ENCODE peak calls at places on chromosomes 6 and 20, in six cellular contexts. H is MM.1S; V is GM23338; W is AG10803; G is CD8-positive, alpha-beta T cell; P is endothelial cell. Y is an unnamed sample.

GRCh38 chr6:31582230-31582601 is at the start of gene LTB:
- DNase-seq in P (no peak), W (no peak), V (no peak), G (peak), H (no peak), Y (no peak)

GRCh38 chr6:116165596-116165995 is 39.7 kb upstream of the COL10A1 start:
- DNase-seq in P (no peak), G (no peak), V (no peak), W (no peak), H (no peak), Y (no peak)

GRCh38 chr6:137868721-137869631 is 1.9 kb downstream of the TNFAIP3 start:
- DNase-seq in G (no peak), H (no peak), P (no peak), W (no peak), V (no peak), Y (no peak)

GRCh38 chr20:63957690-63958441 is 1.6 kb upstream of the UCKL1 start:
- DNase-seq in W (no peak), G (no peak), V (peak), H (peak), P (no peak), Y (no peak)

GRCh38 chr6:44775121-44775520 is 387.6 kb downstream of the CDC5L start:
- DNase-seq in P (no peak), V (no peak), G (no peak), W (no peak), H (no peak), Y (no peak)

GRCh38 chr20:51029963-51030930 is 7.3 kb upstream of the KCNG1 start:
- DNase-seq in W (peak), V (no peak), H (no peak), P (no peak), G (no peak), Y (no peak)

GRCh38 chr6:74578339-74578738 is 627.5 kb downstream of the COL12A1 start:
- DNase-seq in V (no peak), H (no peak), G (no peak), W (peak), P (no peak), Y (no peak)

GRCh38 chr20:52783769-52784168 is 188.4 kb upstream of the TSHZ2 start:
- DNase-seq in W (no peak), V (peak), G (no peak), H (no peak), P (peak), Y (peak)

GRCh38 chr6:2708456-2708855 is 42.3 kb downstream of the MYLK4 start:
- DNase-seq in V (no peak), P (no peak), W (no peak), G (no peak), H (no peak), Y (no peak)

GRCh38 chr6:53151676-53152075 is 3.0 kb upstream of the GCM1 start:
- DNase-seq in V (peak), P (peak), G (no peak), H (no peak), W (no peak), Y (no peak)

GRCh38 chr6:118660218-118660569 is 8.8 kb upstream of the CEP85L start:
- DNase-seq in G (peak), W (no peak), P (no peak), V (no peak), H (peak), Y (peak)

GRCh38 chr6:32163559-32164258 is 686 bp upstream of the EGFL8 start:
- DNase-seq in G (no peak), H (no peak), W (no peak), P (no peak), V (no peak), Y (no peak)

GRCh38 chr6:148557796-148558457 is 188.9 kb upstream of the UST start:
- DNase-seq in W (peak), P (no peak), H (no peak), G (no peak), V (no peak), Y (no peak)

GRCh38 chr6:84906514-84906913 is 142.1 kb upstream of the TBX18 start:
- DNase-seq in W (no peak), G (no peak), P (no peak), V (no peak), H (no peak), Y (no peak)

GRCh38 chr20:19115581-19115980 is 96.9 kb upstream of the SLC24A3 start:
- DNase-seq in G (no peak), V (no peak), W (no peak), H (no peak), P (no peak), Y (no peak)

GRCh38 chr6:11632231-11632630 is 94.7 kb downstream of the TMEM170B start:
- DNase-seq in G (no peak), P (no peak), W (peak), H (no peak), V (no peak), Y (no peak)

GRCh38 chr6:21402368-21402767 is 191.2 kb upstream of the SOX4 start:
- DNase-seq in P (no peak), G (no peak), W (peak), H (no peak), V (no peak), Y (no peak)

GRCh38 chr6:38487423-38487822 is 152.3 kb downstream of the BTBD9 start:
- DNase-seq in P (no peak), W (no peak), G (no peak), V (no peak), H (no peak), Y (no peak)

GRCh38 chr6:151014404-151015150 is 149.1 kb downstream of the MTHFD1L start:
- DNase-seq in G (peak), P (peak), V (peak), W (peak), H (peak), Y (peak)

GRCh38 chr6:125008261-125008671 is 46.0 kb downstream of the RNF217 start:
- DNase-seq in V (no peak), G (no peak), H (no peak), W (peak), P (no peak), Y (no peak)

GRCh38 chr6:30060634-30060981 is 457 bp upstream of the POLR1H start:
- DNase-seq in W (peak), P (peak), H (peak), V (peak), G (no peak), Y (peak)

GRCh38 chr6:167970236-167970635 is 27.2 kb upstream of the KIF25 start:
- DNase-seq in W (no peak), P (no peak), G (no peak), H (no peak), V (no peak), Y (no peak)

GRCh38 chr6:21791596-21791995 is 198.0 kb downstream of the SOX4 start:
- DNase-seq in P (no peak), G (no peak), H (no peak), V (no peak), W (no peak), Y (no peak)

GRCh38 chr6:134686071-134686470 is 263.8 kb downstream of the ALDH8A1 start:
- DNase-seq in P (no peak), G (no peak), V (no peak), W (peak), H (no peak), Y (no peak)

GRCh38 chr6:125114248-125114858 is 39.2 kb upstream of the TPD52L1 start:
- DNase-seq in V (peak), G (no peak), W (peak), H (peak), P (peak), Y (peak)

GRCh38 chr6:108247965-108248536 is 12.8 kb downstream of the SNX3 start:
- DNase-seq in P (no peak), G (no peak), W (no peak), V (no peak), H (no peak), Y (no peak)

GRCh38 chr20:50450961-50451752 is 59.0 kb upstream of the PTPN1 start:
- DNase-seq in W (peak), H (peak), G (peak), V (peak), P (no peak), Y (no peak)

GRCh38 chr6:11298651-11299420 is 66.4 kb upstream of the NEDD9 start:
- DNase-seq in V (peak), P (peak), W (no peak), H (no peak), G (no peak), Y (no peak)

GRCh38 chr6:151170622-151171246 is 69.0 kb upstream of the AKAP12 start:
- DNase-seq in V (no peak), W (no peak), H (no peak), P (no peak), G (no peak), Y (no peak)

GRCh38 chr6:4433199-4433598 is 297.8 kb upstream of the ECI2 start:
- DNase-seq in P (no peak), W (no peak), H (no peak), G (no peak), V (no peak), Y (no peak)

GRCh38 chr20:57216669-57217068 is 49.8 kb downstream of the BMP7 start:
- DNase-seq in P (no peak), W (no peak), V (no peak), G (no peak), H (no peak), Y (no peak)

GRCh38 chr6:84728602-84729001 is 35.8 kb downstream of the TBX18 start:
- DNase-seq in V (peak), P (no peak), G (no peak), W (peak), H (no peak), Y (no peak)

GRCh38 chr6:41747256-41748101 is at the start of gene PGC:
- DNase-seq in G (no peak), P (no peak), V (no peak), W (no peak), H (no peak), Y (no peak)

GRCh38 chr6:125477141-125477540 is 175.4 kb upstream of the HDDC2 start:
- DNase-seq in H (no peak), P (no peak), V (no peak), G (no peak), W (no peak), Y (no peak)

GRCh38 chr6:144886682-144887081 is 601.5 kb downstream of the UTRN start:
- DNase-seq in P (no peak), G (no peak), V (no peak), H (no peak), W (no peak), Y (no peak)

GRCh38 chr20:31568773-31569162 is 36.3 kb upstream of the ID1 start:
- DNase-seq in P (no peak), G (no peak), V (no peak), H (no peak), W (no peak), Y (peak)

GRCh38 chr20:43583982-43584432 is 6.7 kb upstream of the IFT52 start:
- DNase-seq in W (peak), H (peak), P (no peak), G (no peak), V (no peak), Y (no peak)

GRCh38 chr6:108714774-108715414 is 133.3 kb upstream of the ARMC2 start:
- DNase-seq in P (no peak), G (no peak), H (no peak), V (no peak), W (peak), Y (no peak)

GRCh38 chr6:97195117-97195516 is 87.9 kb downstream of the MMS22L start:
- DNase-seq in V (no peak), G (no peak), W (peak), P (no peak), H (no peak), Y (no peak)

GRCh38 chr6:17091122-17091521 is 10.7 kb upstream of the STMND1 start:
- DNase-seq in W (no peak), V (peak), G (no peak), H (no peak), P (no peak), Y (no peak)
- TF ChIP-seq CTCF in W (peak), V (no peak), G (no peak), H (peak), P (peak), Y (peak)

GRCh38 chr6:49607391-49607982 is 29.2 kb downstream of the RHAG start:
- DNase-seq in W (no peak), V (peak), P (no peak), G (no peak), H (no peak), Y (no peak)
- TF ChIP-seq CTCF in W (no peak), V (no peak), P (peak), G (peak), H (no peak), Y (peak)

GRCh38 chr6:70289299-70289698 is 13.6 kb downstream of the COL9A1 start:
- DNase-seq in G (no peak), W (no peak), P (no peak), H (no peak), V (peak), Y (no peak)
- TF ChIP-seq CTCF in G (no peak), W (no peak), P (no peak), H (no peak), V (peak), Y (peak)

GRCh38 chr6:25316626-25317025 is 37.5 kb downstream of the CARMIL1 start:
- DNase-seq in P (no peak), W (no peak), H (no peak), G (no peak), V (no peak), Y (no peak)

GRCh38 chr6:25315778-25316177 is 36.6 kb downstream of the CARMIL1 start:
- DNase-seq in V (no peak), G (no peak), P (no peak), W (no peak), H (peak), Y (no peak)

GRCh38 chr6:25315194-25315593 is 36.0 kb downstream of the CARMIL1 start:
- DNase-seq in G (no peak), W (no peak), P (no peak), V (peak), H (peak), Y (no peak)

GRCh38 chr6:25320459-25320858 is 41.3 kb downstream of the CARMIL1 start:
- DNase-seq in H (no peak), P (peak), V (peak), G (no peak), W (peak), Y (no peak)

DNA sequence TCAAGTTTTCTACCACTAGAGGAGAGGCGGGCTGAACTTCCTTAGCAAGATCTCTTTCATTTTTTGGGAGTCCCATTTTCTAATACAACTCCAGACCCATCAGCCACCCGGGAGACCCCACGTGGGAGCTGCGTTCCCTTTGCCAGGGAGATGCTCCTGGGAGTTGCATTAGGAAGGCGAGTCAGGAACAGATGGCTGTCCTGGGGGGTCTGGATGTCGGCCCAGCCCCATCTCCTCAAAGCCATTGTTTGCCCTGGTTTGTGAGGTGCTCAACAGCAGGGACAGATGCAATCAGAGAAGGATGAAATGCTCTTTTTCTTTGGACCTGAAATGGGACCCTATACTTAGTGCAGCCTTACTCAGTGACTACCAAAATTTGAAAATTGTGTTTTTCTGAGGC is 39.4 kb downstream of the CARMIL1 start:
- DNase-seq in H (no peak), P (no peak), W (no peak), G (no peak), V (no peak), Y (peak)
- TF ChIP-seq CTCF in H (no peak), P (no peak), W (no peak), G (no peak), V (no peak), Y (no peak)

GRCh38 chr6:1497593-1498105 is 108.3 kb downstream of the FOXF2 start:
- DNase-seq in H (no peak), W (no peak), P (no peak), G (no peak), V (peak), Y (no peak)

GRCh38 chr6:1499798-1500197 is 109.9 kb upstream of the FOXC1 start:
- DNase-seq in W (no peak), H (no peak), P (no peak), V (no peak), G (no peak), Y (no peak)

GRCh38 chr6:1496836-1497592 is 107.6 kb downstream of the FOXF2 start:
- DNase-seq in G (no peak), W (no peak), H (no peak), V (no peak), P (no peak), Y (peak)

GRCh38 chr6:1500874-1501273 is 108.8 kb upstream of the FOXC1 start:
- DNase-seq in W (no peak), G (no peak), H (no peak), P (no peak), V (no peak), Y (no peak)

GRCh38 chr6:1498491-1499113 is 109.2 kb downstream of the FOXF2 start:
- DNase-seq in G (no peak), P (no peak), H (no peak), V (peak), W (peak), Y (no peak)
- TF ChIP-seq CTCF in G (no peak), P (no peak), H (peak), V (peak), W (peak), Y (no peak)

GRCh38 chr6:153511896-153512496 is 380.9 kb upstream of the RGS17 start:
- DNase-seq in G (no peak), P (peak), V (peak), W (peak), H (peak), Y (no peak)
- TF ChIP-seq CTCF in G (peak), P (peak), V (peak), W (peak), H (peak), Y (peak)

GRCh38 chr6:159833556-159833955 is 33.5 kb downstream of the PNLDC1 start:
- DNase-seq in V (no peak), P (no peak), G (no peak), H (no peak), W (peak), Y (no peak)

GRCh38 chr6:159830481-159831372 is 30.7 kb downstream of the PNLDC1 start:
- DNase-seq in W (no peak), H (no peak), G (no peak), V (peak), P (no peak), Y (no peak)

GRCh38 chr6:159831373-159831679 is 31.2 kb downstream of the PNLDC1 start:
- DNase-seq in G (no peak), P (no peak), W (no peak), H (no peak), V (no peak), Y (no peak)

GRCh38 chr6:159833997-159834601 is 34.0 kb downstream of the PNLDC1 start:
- DNase-seq in W (no peak), H (no peak), V (no peak), P (no peak), G (no peak), Y (no peak)

GRCh38 chr6:159832941-159833340 is 32.9 kb downstream of the PNLDC1 start:
- DNase-seq in G (no peak), W (no peak), V (no peak), H (no peak), P (no peak), Y (no peak)
- TF ChIP-seq CTCF in G (no peak), W (no peak), V (no peak), H (no peak), P (no peak), Y (no peak)

DNA sequence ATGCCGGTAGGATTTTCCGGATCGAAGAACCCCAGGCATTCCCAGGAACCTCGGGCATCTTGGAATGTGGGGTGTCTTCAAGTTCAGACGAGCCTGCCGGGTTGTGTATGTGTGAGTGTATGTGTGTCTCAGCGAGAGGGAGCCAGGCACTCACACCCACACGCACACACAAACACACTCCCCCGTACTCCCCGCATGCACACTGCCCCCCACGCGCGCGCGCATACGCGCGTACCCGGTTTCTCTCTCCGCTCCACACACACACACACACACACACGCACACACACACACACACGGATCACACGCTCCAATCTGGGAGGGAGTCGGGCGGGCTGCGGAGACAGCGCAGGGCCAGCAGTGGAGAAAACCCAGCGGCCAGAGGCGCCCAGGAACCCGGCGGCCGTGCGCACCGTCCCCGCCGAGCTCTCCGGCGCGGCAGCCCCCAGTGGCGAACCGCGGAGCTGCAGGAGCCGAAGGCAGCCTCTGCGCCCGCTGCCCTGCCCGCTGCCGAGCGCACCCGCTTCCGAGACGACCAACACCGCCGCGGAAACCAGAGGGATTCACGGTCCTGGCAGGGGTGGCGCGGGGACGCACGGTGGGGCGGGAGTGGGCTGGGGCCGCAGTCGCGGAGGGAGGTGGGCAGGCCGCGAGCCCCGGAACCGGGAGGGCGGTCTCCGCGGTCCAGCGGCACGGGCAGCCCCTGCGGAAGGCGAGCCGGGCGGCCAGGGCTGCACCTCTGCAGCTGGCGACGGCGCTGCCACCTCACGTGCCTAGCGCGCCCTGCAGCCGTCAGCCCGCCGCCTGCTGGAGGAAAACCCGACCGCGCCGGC is at the start of gene LRFN2:
- DNase-seq in P (peak), G (peak), H (peak), W (peak), V (peak), Y (peak)
- TF ChIP-seq CTCF in P (peak), G (peak), H (peak), W (peak), V (peak), Y (peak)